ENCODE peak calls at places on chromosomes 16 and 17, in four cellular contexts. Y, O, Z and P are unnamed samples.

GRCh38 chr17:42142371-42142896 is 12.4 kb downstream of the RAB5C start:
- DNase-seq in O (no peak), Y (peak), Z (no peak), P (no peak)

GRCh38 chr17:9905902-9906301 is 831 bp upstream of the RCVRN start:
- DNase-seq in O (no peak), Z (no peak), Y (peak), P (no peak)

GRCh38 chr17:14149751-14150150 is 80.4 kb downstream of the COX10 start:
- DNase-seq in Z (no peak), O (no peak), Y (no peak), P (no peak)

GRCh38 chr17:81902023-81902652 is at the start of gene NPB:
- DNase-seq in O (no peak), Y (no peak), Z (no peak), P (no peak)

GRCh38 chr16:67801889-67802288 is 4.5 kb downstream of the RANBP10 start:
- DNase-seq in Z (no peak), Y (no peak), O (no peak), P (no peak)

GRCh38 chr16:2501938-2502900 is 11.5 kb upstream of the ATP6V0C start:
- DNase-seq in Y (no peak), Z (no peak), O (no peak), P (no peak)

GRCh38 chr16:1363501-1364041 is 11.8 kb downstream of the GNPTG start:
- DNase-seq in O (no peak), Z (no peak), Y (peak), P (no peak)

GRCh38 chr16:84806256-84806889 is 13.4 kb upstream of the CRISPLD2 start:
- DNase-seq in O (peak), Y (peak), Z (no peak), P (no peak)

GRCh38 chr16:90012978-90013745 is 6.1 kb downstream of the DBNDD1 start:
- DNase-seq in Z (no peak), Y (no peak), O (no peak), P (no peak)

GRCh38 chr17:56521439-56522141 is 71.9 kb upstream of the NOG start:
- DNase-seq in Z (no peak), Y (no peak), O (no peak), P (no peak)

GRCh38 chr17:17710728-17711541 is 29.7 kb downstream of the RAI1 start:
- DNase-seq in Y (no peak), O (no peak), Z (no peak), P (peak)

GRCh38 chr17:36935681-36936454 is 1.4 kb upstream of the LHX1 start:
- DNase-seq in Z (no peak), O (no peak), Y (peak), P (no peak)

GRCh38 chr17:2090210-2090641 is 35.3 kb downstream of the HIC1 start:
- DNase-seq in Y (peak), O (no peak), Z (no peak), P (no peak)

GRCh38 chr16:57603110-57604024 is 25.1 kb upstream of the ADGRG1 start:
- DNase-seq in Y (no peak), O (no peak), Z (no peak), P (no peak)

GRCh38 chr17:57257213-57257873 is 1.0 kb downstream of the MSI2 start:
- DNase-seq in Z (no peak), Y (no peak), O (no peak), P (no peak)

GRCh38 chr17:47841488-47842308 is 625 bp upstream of the SCRN2 start:
- DNase-seq in Z (no peak), Y (no peak), O (no peak), P (no peak)
- TF ChIP-seq CTCF in Z (no peak), Y (no peak), O (no peak), P (no peak)

GRCh38 chr16:88099563-88099890 is 148.3 kb downstream of the BANP start:
- DNase-seq in Y (no peak), Z (no peak), O (no peak), P (no peak)
- TF ChIP-seq CTCF in Y (no peak), Z (no peak), O (no peak), P (no peak)

DNA sequence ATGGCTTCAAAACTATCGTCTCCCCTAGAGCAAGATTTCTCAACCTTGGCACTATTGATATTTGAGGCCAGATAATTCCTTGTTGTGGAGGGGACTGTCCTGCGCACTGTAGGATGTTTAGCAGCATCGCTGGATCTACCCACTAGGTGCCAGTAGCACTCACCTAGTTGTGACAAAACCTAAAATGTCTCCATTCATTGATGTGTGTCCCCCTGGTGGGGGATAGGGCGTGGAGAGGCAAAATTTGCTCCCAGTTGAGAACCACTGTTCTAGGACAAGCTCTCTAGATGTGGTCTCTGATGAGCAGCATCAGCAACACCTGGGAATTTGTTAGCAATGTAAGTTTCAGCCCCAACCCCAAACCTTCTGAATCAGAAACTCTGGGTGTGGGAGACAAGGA is 259.0 kb downstream of the XYLT1 start:
- DNase-seq in Z (no peak), O (no peak), Y (no peak), P (no peak)
- TF ChIP-seq CTCF in Z (no peak), O (peak), Y (peak), P (no peak)

DNA sequence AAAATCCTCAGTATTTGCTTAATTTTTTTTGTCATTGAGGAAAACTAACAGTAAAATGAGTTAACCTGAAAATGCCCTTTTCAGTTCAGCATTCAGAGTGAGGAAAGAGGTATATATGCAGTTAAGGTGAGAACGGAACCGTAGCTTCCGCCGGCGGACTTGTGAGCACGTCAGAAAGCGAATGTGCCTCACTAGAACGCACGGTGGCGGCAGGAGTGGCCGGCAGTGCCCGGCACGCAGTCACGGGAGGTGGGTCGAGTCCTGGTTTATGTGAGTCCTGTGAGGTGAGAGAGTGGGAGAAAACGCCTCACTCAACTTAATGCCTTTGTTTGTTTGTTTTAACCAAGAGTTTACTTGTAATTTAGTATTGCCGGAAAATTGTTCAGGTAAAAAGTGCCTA is 6.1 kb downstream of the SEC14L1 start:
- DNase-seq in Z (no peak), O (no peak), Y (no peak), P (no peak)
- TF ChIP-seq CTCF in Z (no peak), O (no peak), Y (no peak), P (no peak)

DNA sequence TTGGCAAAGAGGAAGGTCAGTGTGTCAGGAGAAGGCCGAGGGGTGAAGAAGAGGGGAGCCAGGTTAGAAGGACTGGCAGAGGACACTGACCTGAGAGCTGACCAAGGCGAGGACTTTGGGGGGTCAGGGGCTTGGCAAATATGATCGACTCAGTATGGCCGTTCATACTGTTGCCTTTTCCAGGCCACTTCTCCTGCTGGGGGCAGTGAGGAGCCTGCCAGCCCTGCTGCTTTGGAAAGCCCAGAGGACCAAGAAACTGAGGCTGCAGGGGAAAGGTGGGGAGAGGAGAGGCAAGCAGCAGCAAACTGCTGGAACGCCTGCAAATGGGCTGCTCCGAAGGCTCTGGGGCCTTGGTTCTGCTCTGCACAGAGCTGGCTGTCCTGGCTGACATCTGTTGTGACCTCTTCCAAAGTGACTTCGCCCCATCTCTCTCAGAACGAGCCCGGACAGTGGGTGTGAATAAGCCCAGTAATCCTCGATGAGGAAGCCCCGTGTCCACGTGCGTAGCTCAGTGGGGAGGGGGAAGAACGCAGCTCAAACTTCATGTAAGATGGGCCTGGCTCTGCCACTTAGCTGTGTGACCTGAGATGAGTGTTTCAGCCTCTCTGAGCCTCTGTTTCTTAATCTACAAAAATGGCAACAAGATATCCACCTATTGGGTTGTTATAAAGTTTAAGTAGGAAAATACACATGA is 111.3 kb downstream of the SALL1 start:
- DNase-seq in Z (no peak), Y (no peak), O (no peak), P (no peak)
- TF ChIP-seq CTCF in Z (no peak), Y (no peak), O (no peak), P (no peak)

DNA sequence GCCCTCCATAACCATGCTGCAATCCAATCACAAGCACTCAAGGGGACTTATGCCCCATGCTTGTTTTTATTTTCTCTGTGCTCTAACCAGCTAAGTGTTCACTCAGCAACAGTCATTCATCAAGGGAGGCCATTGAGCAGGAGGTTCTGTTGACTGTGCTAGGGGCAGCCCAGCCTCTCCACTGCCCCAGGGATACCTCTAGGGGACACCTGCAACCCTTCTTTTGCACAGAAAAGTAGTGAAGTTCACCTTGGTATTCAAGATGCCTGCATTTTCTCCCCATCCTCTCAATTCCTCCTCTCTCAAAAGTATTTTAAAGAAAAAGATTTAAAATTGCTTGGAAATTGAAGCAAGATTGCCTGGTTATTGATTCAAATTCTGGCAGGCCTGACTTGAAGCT is 124.7 kb upstream of the GNAO1 start:
- DNase-seq in O (no peak), Y (no peak), Z (no peak), P (no peak)
- TF ChIP-seq CTCF in O (no peak), Y (no peak), Z (no peak), P (no peak)

DNA sequence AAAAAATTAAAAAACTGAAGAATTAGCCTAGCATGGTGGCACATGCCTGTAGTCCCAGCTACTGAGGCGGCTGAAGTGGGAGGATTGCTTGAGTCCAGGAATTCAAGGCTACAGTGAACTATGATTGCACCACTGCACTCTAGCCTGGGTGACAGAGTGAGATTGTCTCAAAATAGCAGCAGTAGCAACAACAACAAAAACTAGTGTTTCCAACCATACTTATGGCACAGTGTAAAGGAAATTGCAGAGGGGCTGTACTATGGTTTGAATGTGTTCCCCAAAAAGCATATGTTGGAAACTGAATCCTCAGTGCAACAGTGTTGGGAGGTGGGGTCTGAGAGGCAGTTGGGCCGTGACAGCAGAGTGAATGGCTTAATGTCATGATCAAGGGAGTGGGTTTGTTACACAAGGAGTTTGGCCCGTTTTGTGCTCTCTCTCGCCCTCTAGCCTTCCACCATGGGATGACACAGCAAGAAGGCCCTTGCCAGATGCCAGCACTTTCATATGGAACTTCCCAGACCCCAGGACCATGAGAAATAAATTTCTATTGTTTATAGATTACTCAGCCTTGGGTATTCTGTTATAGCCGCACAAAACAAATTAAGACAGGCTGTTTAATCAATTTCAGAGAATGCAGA is 70.0 kb downstream of the PGS1 start:
- DNase-seq in Y (no peak), Z (no peak), O (no peak), P (no peak)
- TF ChIP-seq CTCF in Y (no peak), Z (no peak), O (no peak), P (no peak)

GRCh38 chr17:49764559-49765180 is 739 bp upstream of the FAM117A start:
- DNase-seq in O (no peak), Y (no peak), Z (no peak), P (no peak)
- TF ChIP-seq CTCF in O (no peak), Y (no peak), Z (no peak), P (no peak)

DNA sequence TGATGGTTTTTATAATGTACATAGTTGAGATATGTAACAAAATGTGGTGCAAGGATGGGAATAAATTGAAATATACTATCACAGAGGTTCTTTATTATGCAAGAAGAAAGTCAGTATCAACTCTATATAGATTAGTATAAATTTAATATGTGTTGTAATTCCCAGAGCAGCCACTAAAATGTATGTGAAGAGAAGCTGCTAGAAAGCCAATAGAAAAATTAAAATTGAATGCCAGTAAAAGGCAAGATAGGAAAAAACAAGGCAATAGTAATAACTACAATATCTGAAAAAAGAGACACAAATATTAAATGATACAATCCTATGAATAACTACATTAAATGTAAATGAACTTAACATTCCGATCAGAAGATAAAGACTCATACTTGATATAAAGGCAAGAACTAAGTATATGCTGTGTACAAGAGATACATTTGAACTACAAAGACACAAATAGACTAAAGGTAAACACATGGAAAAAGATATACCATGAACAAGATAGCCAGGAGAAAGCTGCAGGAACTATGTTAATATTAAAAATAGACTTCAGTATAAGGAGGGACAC is 92.0 kb downstream of the ABCA8 start:
- DNase-seq in Z (no peak), O (no peak), Y (no peak), P (no peak)
- TF ChIP-seq CTCF in Z (no peak), O (no peak), Y (no peak), P (no peak)